ENCODE peak calls at places on chromosome 11, in four cellular contexts. T is lower lobe of right lung; L is naive thymus-derived CD4-positive, alpha-beta T cell; Y is uterus. G is an unnamed sample. For H3K9me3 and H3K27me3, the result is how much of the 10 kb centered on the place peaks cover.

GRCh38 chr11:118051611-118052461 is 25.0 kb upstream of the TMPRSS4 start:
- DNase-seq in T (no peak), L (peak), Y (no peak), G (peak)

GRCh38 chr11:116379185-116379828 is 393.5 kb downstream of the BUD13 start:
- DNase-seq in T (no peak), L (peak), Y (peak), G (no peak)

GRCh38 chr11:6200975-6201374 is 2.0 kb downstream of the OR52W1 start:
- DNase-seq in T (peak), L (no peak), Y (no peak), G (no peak)

GRCh38 chr11:130647371-130647770 is 198.9 kb downstream of the ADAMTS15 start:
- DNase-seq in T (no peak), L (no peak), Y (no peak), G (no peak)

GRCh38 chr11:77024745-77025144 is 9.5 kb upstream of the B3GNT6 start:
- DNase-seq in T (no peak), L (no peak), Y (no peak), G (no peak)

GRCh38 chr11:14669958-14670357 is 26.4 kb downstream of the PDE3B start:
- DNase-seq in T (no peak), L (no peak), Y (no peak), G (no peak)

GRCh38 chr11:126403658-126404057 is 48.2 kb downstream of the ST3GAL4 start:
- DNase-seq in T (no peak), L (no peak), Y (no peak), G (no peak)

GRCh38 chr11:80365315-80365714 is 924.5 kb upstream of the TENM4 start:
- DNase-seq in T (no peak), L (no peak), Y (no peak), G (no peak)

GRCh38 chr11:110989734-110990133 is 255.8 kb upstream of the POU2AF2 start:
- DNase-seq in T (no peak), L (no peak), Y (peak), G (no peak)

GRCh38 chr11:121391914-121392313 is 60.2 kb upstream of the SORL1 start:
- DNase-seq in T (peak), L (no peak), Y (no peak), G (no peak)

GRCh38 chr11:124800226-124800929 is at the start of gene MSANTD2:
- DNase-seq in T (peak), L (peak), Y (peak), G (peak)

GRCh38 chr11:65502274-65502851 is 3.5 kb downstream of the MALAT1 start:
- DNase-seq in T (no peak), L (no peak), Y (no peak), G (no peak)

GRCh38 chr11:120343429-120343828 is 7.2 kb downstream of the ARHGEF12 start:
- DNase-seq in T (no peak), L (no peak), Y (no peak), G (no peak)

DNA sequence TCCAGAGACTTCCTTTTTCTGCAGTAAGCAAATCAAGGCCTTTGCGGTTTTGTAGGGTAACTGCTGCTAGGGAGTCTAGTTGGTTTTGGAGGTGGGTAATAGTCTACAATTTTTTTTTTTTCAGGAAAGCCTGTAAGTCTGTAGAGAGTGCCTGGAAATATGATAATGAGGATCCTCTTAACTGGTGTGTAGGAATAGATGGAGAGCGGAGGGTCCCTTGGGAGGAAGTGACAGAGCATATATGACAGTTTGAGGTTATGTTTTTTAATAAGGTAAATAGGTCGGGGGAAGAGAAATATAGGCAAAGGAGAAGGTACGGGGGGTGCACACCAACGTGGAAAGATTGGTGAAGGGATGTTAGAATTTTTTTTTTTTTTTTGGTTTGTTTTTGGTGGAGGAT is 25.9 kb downstream of the ZNF195 start:
- DNase-seq in T (no peak), L (no peak), Y (no peak), G (no peak)
- H3K9me3 ChIP-seq in T (under half), L (half or more), Y (under half), G (under half)

GRCh38 chr11:78270993-78271392 is 82.3 kb downstream of the USP35 start:
- DNase-seq in T (no peak), L (no peak), Y (no peak), G (no peak)

GRCh38 chr11:78266451-78266850 is 77.7 kb downstream of the USP35 start:
- DNase-seq in T (no peak), L (no peak), Y (no peak), G (no peak)

GRCh38 chr11:78274739-78275138 is 86.0 kb downstream of the USP35 start:
- DNase-seq in T (no peak), L (no peak), Y (no peak), G (no peak)

GRCh38 chr11:78265326-78265725 is 76.6 kb downstream of the USP35 start:
- DNase-seq in T (no peak), L (no peak), Y (no peak), G (no peak)

GRCh38 chr11:78268516-78269410 is 80.0 kb downstream of the USP35 start:
- DNase-seq in T (no peak), L (no peak), Y (peak), G (no peak)
- H3K27me3 ChIP-seq in T (under half), L (under half), Y (under half), G (under half)

GRCh38 chr11:70531281-70532065 is 133.1 kb downstream of the CTTN start:
- DNase-seq in T (no peak), L (no peak), Y (no peak), G (no peak)
- H3K9me3 ChIP-seq in T (under half), L (under half), Y (under half), G (under half)

GRCh38 chr11:69775163-69775755 is at the start of gene FGF4:
- DNase-seq in T (no peak), L (no peak), Y (no peak), G (no peak)
- H3K27me3 ChIP-seq in T (half or more), L (under half), Y (under half), G (under half)

GRCh38 chr11:26231252-26231661 is 100.7 kb upstream of the ANO3 start:
- DNase-seq in T (no peak), L (no peak), Y (no peak), G (no peak)

GRCh38 chr11:26230021-26230420 is 101.9 kb upstream of the ANO3 start:
- DNase-seq in T (no peak), L (no peak), Y (no peak), G (no peak)

GRCh38 chr11:26229270-26229669 is 102.7 kb upstream of the ANO3 start:
- DNase-seq in T (no peak), L (no peak), Y (no peak), G (no peak)

GRCh38 chr11:26228778-26229177 is 103.2 kb upstream of the ANO3 start:
- DNase-seq in T (no peak), L (no peak), Y (no peak), G (no peak)

DNA sequence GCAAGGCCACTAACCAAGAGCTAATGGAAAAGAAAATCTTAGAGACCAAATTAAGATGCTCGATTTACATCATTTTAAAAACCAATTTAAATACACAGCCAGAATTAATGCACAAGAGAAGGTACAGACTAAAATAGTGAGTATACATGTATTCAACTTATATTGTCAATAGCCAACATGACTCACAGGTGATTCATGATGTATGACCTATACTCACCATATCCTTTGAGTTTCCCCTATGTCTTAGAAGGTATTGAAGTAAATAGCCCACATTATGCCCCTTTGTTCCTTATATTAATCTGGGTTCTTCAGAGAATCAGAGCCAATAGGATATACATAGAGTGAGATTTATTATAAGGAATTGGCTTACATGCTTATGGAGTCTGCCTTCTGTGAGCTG is 97.5 kb upstream of the ANO3 start:
- DNase-seq in T (no peak), L (no peak), Y (no peak), G (no peak)
- H3K9me3 ChIP-seq in T (under half), L (under half), Y (under half), G (under half)

GRCh38 chr11:34680918-34681554 is 60.1 kb downstream of the EHF start:
- DNase-seq in T (no peak), L (no peak), Y (no peak), G (no peak)

GRCh38 chr11:34680206-34680605 is 59.3 kb downstream of the EHF start:
- DNase-seq in T (no peak), L (no peak), Y (no peak), G (no peak)

GRCh38 chr11:34682822-34683221 is 61.9 kb downstream of the EHF start:
- DNase-seq in T (no peak), L (no peak), Y (no peak), G (no peak)

GRCh38 chr11:34685864-34686263 is 65.0 kb downstream of the EHF start:
- DNase-seq in T (no peak), L (no peak), Y (no peak), G (no peak)
- H3K27me3 ChIP-seq in T (under half), L (under half), Y (under half), G (under half)

G was measured in effector memory CD4-positive, alpha-beta T cell.